ENCODE peak calls at places on chromosomes 16 and 17, in nine cellular contexts. One of them, this sample, is unnamed.

GRCh38 chr17:50149425-50150353 is 788 bp downstream of the PPP1R9B start:
- DNase-seq in nucleus accumbens: no peak
- DNase-seq in astrocyte of the spinal cord: no peak
- DNase-seq in choroid plexus epithelial cell: peak
- DNase-seq in HCEC 1CT: peak
- DNase-seq in central memory CD8-positive, alpha-beta T cell: no peak
- DNase-seq in ELR: peak
- DNase-seq in C1 segment of cervical spinal cord: peak
- DNase-seq in dorsolateral prefrontal cortex: peak
- DNase-seq in this sample: peak

GRCh38 chr17:39928868-39929651 is 1.5 kb downstream of the LRRC3C start:
- DNase-seq in C1 segment of cervical spinal cord: no peak
- DNase-seq in HCEC 1CT: peak
- DNase-seq in nucleus accumbens: no peak
- DNase-seq in ELR: peak
- DNase-seq in choroid plexus epithelial cell: peak
- DNase-seq in central memory CD8-positive, alpha-beta T cell: no peak
- DNase-seq in dorsolateral prefrontal cortex: no peak
- DNase-seq in astrocyte of the spinal cord: peak
- DNase-seq in this sample: no peak

GRCh38 chr17:77644181-77644972 is 314.1 kb upstream of the TNRC6C start:
- DNase-seq in nucleus accumbens: no peak
- DNase-seq in astrocyte of the spinal cord: no peak
- DNase-seq in central memory CD8-positive, alpha-beta T cell: no peak
- DNase-seq in choroid plexus epithelial cell: no peak
- DNase-seq in C1 segment of cervical spinal cord: no peak
- DNase-seq in ELR: no peak
- DNase-seq in HCEC 1CT: no peak
- DNase-seq in dorsolateral prefrontal cortex: no peak
- DNase-seq in this sample: no peak

GRCh38 chr16:87297407-87297806 is 19.8 kb downstream of the C16orf95 start:
- DNase-seq in choroid plexus epithelial cell: no peak
- DNase-seq in HCEC 1CT: no peak
- DNase-seq in astrocyte of the spinal cord: no peak
- DNase-seq in dorsolateral prefrontal cortex: no peak
- DNase-seq in C1 segment of cervical spinal cord: no peak
- DNase-seq in nucleus accumbens: no peak
- DNase-seq in central memory CD8-positive, alpha-beta T cell: no peak
- DNase-seq in ELR: no peak
- DNase-seq in this sample: no peak

GRCh38 chr17:9360610-9361571 is 214.7 kb downstream of the STX8 start:
- DNase-seq in ELR: peak
- DNase-seq in nucleus accumbens: no peak
- DNase-seq in central memory CD8-positive, alpha-beta T cell: no peak
- DNase-seq in HCEC 1CT: peak
- DNase-seq in dorsolateral prefrontal cortex: no peak
- DNase-seq in choroid plexus epithelial cell: peak
- DNase-seq in C1 segment of cervical spinal cord: no peak
- DNase-seq in astrocyte of the spinal cord: peak
- DNase-seq in this sample: no peak

GRCh38 chr17:32142857-32143524 is 689 bp downstream of the RHOT1 start:
- DNase-seq in central memory CD8-positive, alpha-beta T cell: no peak
- DNase-seq in astrocyte of the spinal cord: peak
- DNase-seq in HCEC 1CT: peak
- DNase-seq in C1 segment of cervical spinal cord: peak
- DNase-seq in dorsolateral prefrontal cortex: peak
- DNase-seq in choroid plexus epithelial cell: peak
- DNase-seq in ELR: peak
- DNase-seq in nucleus accumbens: no peak
- DNase-seq in this sample: peak

GRCh38 chr16:86566966-86567700 is 504 bp downstream of the FOXC2 start:
- DNase-seq in C1 segment of cervical spinal cord: no peak
- DNase-seq in choroid plexus epithelial cell: peak
- DNase-seq in HCEC 1CT: peak
- DNase-seq in central memory CD8-positive, alpha-beta T cell: no peak
- DNase-seq in nucleus accumbens: no peak
- DNase-seq in astrocyte of the spinal cord: peak
- DNase-seq in dorsolateral prefrontal cortex: no peak
- DNase-seq in ELR: peak
- DNase-seq in this sample: no peak

GRCh38 chr16:2458887-2459646 is 842 bp upstream of the TEDC2 start:
- DNase-seq in C1 segment of cervical spinal cord: no peak
- DNase-seq in astrocyte of the spinal cord: no peak
- DNase-seq in nucleus accumbens: no peak
- DNase-seq in ELR: no peak
- DNase-seq in choroid plexus epithelial cell: no peak
- DNase-seq in dorsolateral prefrontal cortex: no peak
- DNase-seq in central memory CD8-positive, alpha-beta T cell: no peak
- DNase-seq in HCEC 1CT: no peak
- DNase-seq in this sample: no peak

GRCh38 chr16:29898786-29899515 is 399 bp downstream of the SEZ6L2 start:
- DNase-seq in HCEC 1CT: no peak
- DNase-seq in choroid plexus epithelial cell: no peak
- DNase-seq in dorsolateral prefrontal cortex: peak
- DNase-seq in central memory CD8-positive, alpha-beta T cell: no peak
- DNase-seq in astrocyte of the spinal cord: no peak
- DNase-seq in C1 segment of cervical spinal cord: no peak
- DNase-seq in ELR: peak
- DNase-seq in nucleus accumbens: no peak
- DNase-seq in this sample: peak

GRCh38 chr16:82636958-82637357 is 10.2 kb downstream of the CDH13 start:
- DNase-seq in central memory CD8-positive, alpha-beta T cell: no peak
- DNase-seq in C1 segment of cervical spinal cord: no peak
- DNase-seq in ELR: no peak
- DNase-seq in dorsolateral prefrontal cortex: no peak
- DNase-seq in nucleus accumbens: no peak
- DNase-seq in astrocyte of the spinal cord: no peak
- DNase-seq in choroid plexus epithelial cell: no peak
- DNase-seq in HCEC 1CT: no peak
- DNase-seq in this sample: no peak

GRCh38 chr16:54679531-54679930 is 251.1 kb upstream of the IRX5 start:
- DNase-seq in nucleus accumbens: no peak
- DNase-seq in dorsolateral prefrontal cortex: no peak
- DNase-seq in choroid plexus epithelial cell: no peak
- DNase-seq in astrocyte of the spinal cord: no peak
- DNase-seq in HCEC 1CT: no peak
- DNase-seq in C1 segment of cervical spinal cord: no peak
- DNase-seq in central memory CD8-positive, alpha-beta T cell: no peak
- DNase-seq in ELR: no peak
- DNase-seq in this sample: no peak

GRCh38 chr16:50263940-50264929 is 2.1 kb upstream of the ADCY7 start:
- DNase-seq in C1 segment of cervical spinal cord: no peak
- DNase-seq in dorsolateral prefrontal cortex: no peak
- DNase-seq in HCEC 1CT: peak
- DNase-seq in ELR: peak
- DNase-seq in astrocyte of the spinal cord: peak
- DNase-seq in nucleus accumbens: no peak
- DNase-seq in choroid plexus epithelial cell: no peak
- DNase-seq in central memory CD8-positive, alpha-beta T cell: no peak
- DNase-seq in this sample: no peak

GRCh38 chr16:11621920-11622651 is 35.4 kb upstream of the LITAF start:
- DNase-seq in ELR: no peak
- DNase-seq in HCEC 1CT: no peak
- DNase-seq in choroid plexus epithelial cell: no peak
- DNase-seq in nucleus accumbens: no peak
- DNase-seq in dorsolateral prefrontal cortex: no peak
- DNase-seq in astrocyte of the spinal cord: no peak
- DNase-seq in C1 segment of cervical spinal cord: no peak
- DNase-seq in central memory CD8-positive, alpha-beta T cell: peak
- DNase-seq in this sample: no peak

GRCh38 chr17:65345261-65346060 is 208.3 kb downstream of the RGS9 start:
- DNase-seq in central memory CD8-positive, alpha-beta T cell: no peak
- DNase-seq in choroid plexus epithelial cell: peak
- DNase-seq in astrocyte of the spinal cord: peak
- DNase-seq in HCEC 1CT: peak
- DNase-seq in ELR: peak
- DNase-seq in dorsolateral prefrontal cortex: no peak
- DNase-seq in nucleus accumbens: no peak
- DNase-seq in C1 segment of cervical spinal cord: no peak
- DNase-seq in this sample: no peak

GRCh38 chr16:2814757-2815298 is 2.2 kb upstream of the PRSS21 start:
- DNase-seq in choroid plexus epithelial cell: no peak
- DNase-seq in nucleus accumbens: no peak
- DNase-seq in dorsolateral prefrontal cortex: no peak
- DNase-seq in astrocyte of the spinal cord: no peak
- DNase-seq in ELR: no peak
- DNase-seq in C1 segment of cervical spinal cord: no peak
- DNase-seq in HCEC 1CT: no peak
- DNase-seq in central memory CD8-positive, alpha-beta T cell: no peak
- DNase-seq in this sample: no peak

GRCh38 chr16:22705799-22706198 is 108.2 kb upstream of the HS3ST2 start:
- DNase-seq in astrocyte of the spinal cord: no peak
- DNase-seq in C1 segment of cervical spinal cord: no peak
- DNase-seq in nucleus accumbens: peak
- DNase-seq in HCEC 1CT: no peak
- DNase-seq in choroid plexus epithelial cell: no peak
- DNase-seq in dorsolateral prefrontal cortex: no peak
- DNase-seq in ELR: no peak
- DNase-seq in central memory CD8-positive, alpha-beta T cell: no peak
- DNase-seq in this sample: no peak

GRCh38 chr17:44829558-44830358 is at the start of gene GJC1:
- DNase-seq in ELR: peak
- DNase-seq in HCEC 1CT: peak
- DNase-seq in dorsolateral prefrontal cortex: peak
- DNase-seq in nucleus accumbens: no peak
- DNase-seq in choroid plexus epithelial cell: no peak
- DNase-seq in central memory CD8-positive, alpha-beta T cell: no peak
- DNase-seq in C1 segment of cervical spinal cord: no peak
- DNase-seq in astrocyte of the spinal cord: peak
- DNase-seq in this sample: no peak

GRCh38 chr17:44376779-44377178 is 12.7 kb downstream of the ITGA2B start:
- DNase-seq in central memory CD8-positive, alpha-beta T cell: no peak
- DNase-seq in astrocyte of the spinal cord: no peak
- DNase-seq in dorsolateral prefrontal cortex: no peak
- DNase-seq in C1 segment of cervical spinal cord: no peak
- DNase-seq in choroid plexus epithelial cell: no peak
- DNase-seq in nucleus accumbens: no peak
- DNase-seq in ELR: no peak
- DNase-seq in HCEC 1CT: no peak
- DNase-seq in this sample: no peak

GRCh38 chr16:27642753-27643152 is 92.8 kb downstream of the KATNIP start:
- DNase-seq in nucleus accumbens: no peak
- DNase-seq in C1 segment of cervical spinal cord: no peak
- DNase-seq in ELR: peak
- DNase-seq in central memory CD8-positive, alpha-beta T cell: no peak
- DNase-seq in astrocyte of the spinal cord: peak
- DNase-seq in dorsolateral prefrontal cortex: no peak
- DNase-seq in HCEC 1CT: peak
- DNase-seq in choroid plexus epithelial cell: peak
- DNase-seq in this sample: no peak

GRCh38 chr17:79913451-79913850 is 74.2 kb upstream of the CBX4 start:
- DNase-seq in ELR: no peak
- DNase-seq in dorsolateral prefrontal cortex: no peak
- DNase-seq in astrocyte of the spinal cord: no peak
- DNase-seq in C1 segment of cervical spinal cord: no peak
- DNase-seq in choroid plexus epithelial cell: no peak
- DNase-seq in nucleus accumbens: no peak
- DNase-seq in central memory CD8-positive, alpha-beta T cell: no peak
- DNase-seq in HCEC 1CT: no peak
- DNase-seq in this sample: no peak

GRCh38 chr17:76983431-76983830 is 115.2 kb downstream of the MGAT5B start:
- DNase-seq in central memory CD8-positive, alpha-beta T cell: no peak
- DNase-seq in astrocyte of the spinal cord: no peak
- DNase-seq in choroid plexus epithelial cell: no peak
- DNase-seq in nucleus accumbens: no peak
- DNase-seq in dorsolateral prefrontal cortex: no peak
- DNase-seq in ELR: no peak
- DNase-seq in C1 segment of cervical spinal cord: no peak
- DNase-seq in HCEC 1CT: no peak
- DNase-seq in this sample: no peak

GRCh38 chr17:62827722-62828498 is 19.8 kb upstream of the MARCHF10 start:
- DNase-seq in dorsolateral prefrontal cortex: no peak
- DNase-seq in HCEC 1CT: peak
- DNase-seq in C1 segment of cervical spinal cord: no peak
- DNase-seq in ELR: peak
- DNase-seq in choroid plexus epithelial cell: peak
- DNase-seq in central memory CD8-positive, alpha-beta T cell: no peak
- DNase-seq in astrocyte of the spinal cord: peak
- DNase-seq in nucleus accumbens: no peak
- DNase-seq in this sample: no peak

GRCh38 chr17:79810138-79811027 is 13.5 kb upstream of the CBX8 start:
- DNase-seq in central memory CD8-positive, alpha-beta T cell: peak
- DNase-seq in choroid plexus epithelial cell: peak
- DNase-seq in ELR: peak
- DNase-seq in dorsolateral prefrontal cortex: peak
- DNase-seq in nucleus accumbens: peak
- DNase-seq in HCEC 1CT: peak
- DNase-seq in astrocyte of the spinal cord: peak
- DNase-seq in C1 segment of cervical spinal cord: peak
- DNase-seq in this sample: peak

GRCh38 chr17:45087496-45087975 is 26.4 kb downstream of the NMT1 start:
- DNase-seq in ELR: no peak
- DNase-seq in astrocyte of the spinal cord: peak
- DNase-seq in HCEC 1CT: no peak
- DNase-seq in choroid plexus epithelial cell: no peak
- DNase-seq in central memory CD8-positive, alpha-beta T cell: no peak
- DNase-seq in dorsolateral prefrontal cortex: no peak
- DNase-seq in C1 segment of cervical spinal cord: no peak
- DNase-seq in nucleus accumbens: no peak
- DNase-seq in this sample: no peak

GRCh38 chr17:72488542-72489272 is 367.9 kb downstream of the SOX9 start:
- DNase-seq in choroid plexus epithelial cell: peak
- DNase-seq in C1 segment of cervical spinal cord: no peak
- DNase-seq in central memory CD8-positive, alpha-beta T cell: no peak
- DNase-seq in ELR: no peak
- DNase-seq in astrocyte of the spinal cord: no peak
- DNase-seq in nucleus accumbens: no peak
- DNase-seq in HCEC 1CT: no peak
- DNase-seq in dorsolateral prefrontal cortex: no peak
- DNase-seq in this sample: peak

GRCh38 chr17:82737981-82738877 is 2.8 kb downstream of the FN3K start:
- DNase-seq in nucleus accumbens: peak
- DNase-seq in choroid plexus epithelial cell: no peak
- DNase-seq in dorsolateral prefrontal cortex: peak
- DNase-seq in HCEC 1CT: no peak
- DNase-seq in C1 segment of cervical spinal cord: peak
- DNase-seq in ELR: no peak
- DNase-seq in astrocyte of the spinal cord: no peak
- DNase-seq in central memory CD8-positive, alpha-beta T cell: no peak
- DNase-seq in this sample: peak

GRCh38 chr16:56844056-56844455 is 21.0 kb upstream of the SLC12A3 start:
- DNase-seq in nucleus accumbens: no peak
- DNase-seq in HCEC 1CT: no peak
- DNase-seq in choroid plexus epithelial cell: no peak
- DNase-seq in ELR: no peak
- DNase-seq in C1 segment of cervical spinal cord: no peak
- DNase-seq in astrocyte of the spinal cord: no peak
- DNase-seq in central memory CD8-positive, alpha-beta T cell: no peak
- DNase-seq in dorsolateral prefrontal cortex: no peak
- DNase-seq in this sample: no peak

GRCh38 chr16:11034005-11034404 is 89.6 kb downstream of the CLEC16A start:
- DNase-seq in central memory CD8-positive, alpha-beta T cell: no peak
- DNase-seq in astrocyte of the spinal cord: peak
- DNase-seq in dorsolateral prefrontal cortex: no peak
- DNase-seq in HCEC 1CT: peak
- DNase-seq in ELR: no peak
- DNase-seq in C1 segment of cervical spinal cord: no peak
- DNase-seq in choroid plexus epithelial cell: peak
- DNase-seq in nucleus accumbens: no peak
- DNase-seq in this sample: no peak

GRCh38 chr17:14396542-14396941 is 95.7 kb downstream of the HS3ST3B1 start:
- DNase-seq in central memory CD8-positive, alpha-beta T cell: no peak
- DNase-seq in choroid plexus epithelial cell: peak
- DNase-seq in HCEC 1CT: peak
- DNase-seq in ELR: no peak
- DNase-seq in astrocyte of the spinal cord: peak
- DNase-seq in nucleus accumbens: no peak
- DNase-seq in C1 segment of cervical spinal cord: no peak
- DNase-seq in dorsolateral prefrontal cortex: no peak
- DNase-seq in this sample: no peak